ENCODE peak calls at places on chromosomes 12 and 14, in five cellular contexts. B is lower leg skin, U is frontal cortex, W is Peyer's patch, I is iPS DF 6.9. Y is an unnamed sample.

GRCh38 chr14:71758198-71758955 is 173.9 kb upstream of the RGS6 start:
- DNase-seq in B (no peak), U (no peak), W (no peak), I (no peak), Y (no peak)

GRCh38 chr12:13044002-13044858 is at the start of gene FAM234B:
- DNase-seq in B (peak; percentile 96), U (peak; percentile 77), W (peak; percentile 64), I (peak; percentile 41), Y (peak; percentile 51)

GRCh38 chr12:119808441-119808840 is 68.7 kb downstream of the CIT start:
- DNase-seq in B (no peak), U (no peak), W (no peak), I (no peak), Y (peak; percentile 64)

GRCh38 chr12:63862187-63863107 is 17.9 kb downstream of the SRGAP1 start:
- DNase-seq in B (no peak), U (no peak), W (no peak), I (no peak), Y (no peak)

GRCh38 chr12:67697981-67698380 is 49.4 kb downstream of the DYRK2 start:
- DNase-seq in B (no peak), U (no peak), W (no peak), I (no peak), Y (no peak)

GRCh38 chr12:12561305-12562015 is 1.2 kb downstream of the DUSP16 start:
- DNase-seq in B (peak; percentile 91), U (peak; percentile 56), W (peak; percentile 34), I (no peak), Y (peak; percentile 57)

GRCh38 chr12:89756638-89757321 is 48.1 kb upstream of the ATP2B1 start:
- DNase-seq in B (no peak), U (no peak), W (no peak), I (no peak), Y (peak; percentile 93)

GRCh38 chr12:39606712-39607423 is 12.7 kb downstream of the ABCD2 start:
- DNase-seq in B (no peak), U (no peak), W (no peak), I (no peak), Y (no peak)

GRCh38 chr12:126389215-126389841 is 1324.1 kb downstream of the AACS start:
- DNase-seq in B (no peak), U (no peak), W (no peak), I (no peak), Y (peak; percentile 3)

GRCh38 chr12:99122496-99122895 is 477.4 kb downstream of the APAF1 start:
- DNase-seq in B (no peak), U (no peak), W (no peak), I (no peak), Y (no peak)

GRCh38 chr12:120261951-120262851 is 3.3 kb downstream of the PXN start:
- DNase-seq in B (no peak), U (no peak), W (peak; percentile 26), I (no peak), Y (peak; percentile 83)

GRCh38 chr12:27524839-27525238 is 833 bp downstream of the PPFIBP1 start:
- DNase-seq in B (no peak), U (no peak), W (peak; percentile 22), I (no peak), Y (peak; percentile 63)

GRCh38 chr14:105014032-105014431 is 6.9 kb downstream of the CDCA4 start:
- DNase-seq in B (no peak), U (no peak), W (no peak), I (no peak), Y (no peak)

Y was measured in RKO.